ENCODE peak calls at places on chromosomes 11 and 22, in eight cellular contexts. F, Q, S, N, L, P, I and G are unnamed samples.
A peak's percentile ranks its signal among the peaks of the same experiment; 100 is the strongest.

GRCh38 chr11:83671295-83671694 is 385.1 kb upstream of the CCDC90B start:
- DNase-seq in S (peak; percentile 4), I (no peak), F (no peak), Q (no peak), P (no peak), N (no peak), L (no peak), G (no peak)

GRCh38 chr11:30254307-30255298 is 23.8 kb downstream of the FSHB start:
- DNase-seq in Q (no peak), F (no peak), I (no peak), N (no peak), L (no peak), S (no peak), P (no peak), G (no peak)

GRCh38 chr11:14424096-14424495 is 65.1 kb upstream of the RRAS2 start:
- DNase-seq in I (no peak), N (no peak), P (no peak), S (peak; percentile 80), F (no peak), L (no peak), Q (no peak), G (no peak)

GRCh38 chr11:132960679-132961078 is 571.6 kb downstream of the OPCML start:
- DNase-seq in L (no peak), Q (no peak), S (no peak), P (no peak), F (no peak), I (no peak), N (no peak), G (no peak)

GRCh38 chr22:24106385-24107381 is 74.6 kb upstream of the SUSD2 start:
- DNase-seq in Q (no peak), S (no peak), P (no peak), I (no peak), F (no peak), N (peak; percentile 41), L (no peak), G (no peak)

GRCh38 chr11:132987936-132988335 is 544.4 kb downstream of the OPCML start:
- DNase-seq in P (no peak), L (no peak), Q (no peak), S (no peak), N (no peak), F (no peak), I (no peak), G (no peak)

GRCh38 chr22:35191412-35191811 is 65.9 kb upstream of the HMGXB4 start:
- DNase-seq in I (peak; percentile 23), S (peak; percentile 3), F (no peak), Q (peak; percentile 12), P (no peak), N (no peak), L (no peak), G (no peak)

GRCh38 chr11:133163463-133164419 is 368.6 kb downstream of the OPCML start:
- DNase-seq in N (peak; percentile 8), P (no peak), I (peak; percentile 51), L (peak; percentile 16), S (peak; percentile 20), Q (no peak), F (peak; percentile 4), G (peak; percentile 55)

GRCh38 chr11:59898046-59898445 is 19.5 kb downstream of the OOSP3 start:
- DNase-seq in P (no peak), Q (no peak), S (no peak), L (no peak), I (no peak), N (no peak), F (no peak), G (no peak)

GRCh38 chr11:130390071-130390758 is 38.2 kb downstream of the ADAMTS8 start:
- DNase-seq in L (peak; percentile 16), F (peak; percentile 40), N (no peak), Q (peak; percentile 24), P (no peak), S (peak; percentile 99), I (peak; percentile 66), G (no peak)

GRCh38 chr22:26170795-26171194 is 1.5 kb downstream of the SEZ6L start:
- DNase-seq in N (no peak), S (no peak), F (no peak), Q (no peak), L (peak; percentile 26), P (no peak), I (no peak), G (peak; percentile 62)

GRCh38 chr11:120210651-120211521 is at the start of gene OAF:
- DNase-seq in L (peak; percentile 85), F (peak; percentile 65), S (peak; percentile 83), P (peak; percentile 58), N (no peak), Q (peak; percentile 55), I (peak; percentile 86), G (peak; percentile 90)

GRCh38 chr11:76745561-76746207 is 37.5 kb upstream of the TSKU start:
- DNase-seq in L (peak; percentile 95), N (no peak), Q (no peak), F (no peak), S (no peak), P (no peak), I (no peak), G (no peak)

GRCh38 chr22:37498289-37498909 is 12.2 kb upstream of the MFNG start:
- DNase-seq in L (peak; percentile 79), S (no peak), P (peak; percentile 47), I (peak; percentile 50), Q (no peak), F (peak; percentile 46), N (peak; percentile 15), G (peak; percentile 90)

GRCh38 chr11:83409891-83410290 is 123.7 kb upstream of the CCDC90B start:
- DNase-seq in P (no peak), I (no peak), L (no peak), S (no peak), F (no peak), Q (no peak), N (no peak), G (no peak)

GRCh38 chr11:41954034-41954433 is 494.6 kb upstream of the LRRC4C start:
- DNase-seq in P (no peak), Q (no peak), F (no peak), N (no peak), L (no peak), I (no peak), S (no peak), G (no peak)

GRCh38 chr11:100578966-100579365 is 108.1 kb upstream of the ARHGAP42 start:
- DNase-seq in N (no peak), I (no peak), Q (no peak), S (peak; percentile 61), P (peak; percentile 47), L (no peak), F (no peak), G (no peak)

GRCh38 chr11:120017582-120017981 is 120.3 kb downstream of the TRIM29 start:
- DNase-seq in I (no peak), F (no peak), P (no peak), L (no peak), S (no peak), N (no peak), Q (no peak), G (peak; percentile 65)

GRCh38 chr11:32751381-32751780 is 43.1 kb downstream of the CCDC73 start:
- DNase-seq in N (no peak), Q (no peak), I (no peak), F (no peak), S (no peak), L (no peak), P (no peak), G (no peak)

GRCh38 chr11:132114185-132114584 is 743.8 kb downstream of the NTM start:
- DNase-seq in Q (no peak), P (no peak), I (no peak), F (no peak), S (peak; percentile 25), N (no peak), L (no peak), G (peak; percentile 60)

GRCh38 chr11:131977231-131977630 is 606.8 kb downstream of the NTM start:
- DNase-seq in S (peak; percentile 43), P (no peak), Q (no peak), I (no peak), F (no peak), L (no peak), N (no peak), G (no peak)

GRCh38 chr11:21511835-21512440 is 680.9 kb upstream of the ANO5 start:
- DNase-seq in S (no peak), I (peak; percentile 48), N (no peak), P (peak; percentile 71), Q (peak; percentile 3), F (peak; percentile 21), L (peak; percentile 29), G (peak; percentile 36)
- TF ChIP-seq RAD21 in S (no peak), I (no peak), N (peak; percentile 54), P (peak; percentile 92), Q (peak; percentile 22), F (peak; percentile 68), L (peak; percentile 42), G (peak; percentile 75)

DNA sequence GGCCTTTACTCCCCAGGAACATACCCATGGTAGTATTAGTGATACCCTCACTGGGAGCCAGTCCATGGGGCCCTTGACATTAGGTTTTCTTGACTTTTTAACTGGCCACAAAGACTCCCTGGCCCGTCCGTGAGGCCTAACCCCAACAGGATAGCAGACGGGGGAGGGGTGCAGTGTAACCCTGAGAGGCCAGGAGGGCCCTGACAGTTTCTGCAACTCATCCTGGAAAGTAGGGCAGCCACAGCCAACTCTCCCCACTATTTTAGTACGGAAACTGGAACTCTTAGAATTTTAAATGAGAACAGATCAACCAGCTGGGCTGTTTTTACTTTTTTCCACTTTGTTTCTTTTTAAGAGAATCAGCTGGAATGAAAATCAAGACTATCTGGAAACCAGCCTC is 42.6 kb upstream of the NRIP3 start:
- DNase-seq in Q (no peak), S (no peak), I (no peak), L (peak; percentile 41), N (no peak), F (no peak), P (no peak), G (no peak)
- TF ChIP-seq RAD21 in Q (no peak), S (no peak), I (no peak), L (no peak), N (no peak), F (no peak), P (no peak), G (no peak)

GRCh38 chr22:46579751-46580449 is 40.3 kb upstream of the GRAMD4 start:
- DNase-seq in I (no peak), Q (no peak), S (no peak), P (no peak), N (no peak), L (no peak), F (no peak), G (no peak)

GRCh38 chr22:46580940-46581579 is 39.1 kb upstream of the GRAMD4 start:
- DNase-seq in L (no peak), P (no peak), N (no peak), Q (no peak), I (no peak), S (no peak), F (no peak), G (no peak)

GRCh38 chr22:46578251-46578823 is 40.9 kb upstream of the CELSR1 start:
- DNase-seq in L (no peak), I (no peak), S (no peak), N (no peak), F (no peak), P (no peak), Q (no peak), G (no peak)

GRCh38 chr22:46577361-46578249 is 40.2 kb upstream of the CELSR1 start:
- DNase-seq in Q (no peak), L (peak; percentile 27), S (no peak), I (no peak), N (no peak), P (no peak), F (no peak), G (peak; percentile 76)

GRCh38 chr22:46578824-46579561 is 41.2 kb upstream of the GRAMD4 start:
- DNase-seq in I (peak; percentile 64), P (no peak), F (no peak), N (no peak), L (peak; percentile 42), S (peak; percentile 40), Q (no peak), G (peak; percentile 75)
- TF ChIP-seq RAD21 in I (no peak), P (no peak), F (no peak), N (no peak), L (no peak), S (no peak), Q (no peak), G (no peak)

GRCh38 chr11:12693485-12694181 is 19.4 kb downstream of the TEAD1 start:
- DNase-seq in L (no peak), S (peak; percentile 99), F (peak; percentile 73), I (peak; percentile 48), Q (peak; percentile 96), P (no peak), N (no peak), G (peak; percentile 34)
- TF ChIP-seq RAD21 in L (no peak), S (peak; percentile 10), F (no peak), I (no peak), Q (peak; percentile 43), P (no peak), N (no peak), G (no peak)